ENCODE peak calls at places on chromosomes 3 and 15, in six cellular contexts. N, X, Y, S, F and H are unnamed samples.

GRCh38 chr3:64082411-64082810 is 59.1 kb upstream of the PSMD6 start:
- DNase-seq in N (no peak), X (no peak), Y (no peak), S (no peak), F (no peak), H (no peak)

GRCh38 chr3:56693750-56694149 is 10.7 kb upstream of the TASOR start:
- DNase-seq in N (no peak), X (no peak), Y (no peak), S (no peak), F (no peak), H (no peak)

GRCh38 chr3:129001817-129002572 is 891 bp downstream of the EFCC1 start:
- DNase-seq in N (no peak), X (no peak), Y (peak), S (peak), F (peak), H (no peak)

GRCh38 chr15:40536501-40536900 is 28.3 kb downstream of the CCDC32 start:
- DNase-seq in N (peak), X (no peak), Y (no peak), S (no peak), F (no peak), H (no peak)

GRCh38 chr3:101813817-101814440 is 34.9 kb downstream of the NXPE3 start:
- DNase-seq in N (peak), X (peak), Y (peak), S (no peak), F (no peak), H (no peak)

GRCh38 chr15:82572311-82572710 is 32.1 kb upstream of the RPS17 start:
- DNase-seq in N (no peak), X (no peak), Y (peak), S (no peak), F (peak), H (no peak)

GRCh38 chr3:129121016-129121791 is 400 bp downstream of the RAB43 start:
- DNase-seq in N (peak), X (no peak), Y (no peak), S (no peak), F (no peak), H (no peak)

GRCh38 chr3:171838218-171838720 is 4.9 kb upstream of the TMEM212 start:
- DNase-seq in N (peak), X (no peak), Y (peak), S (peak), F (peak), H (no peak)

GRCh38 chr3:59605944-59606534 is 556.2 kb upstream of the CFAP20DC start:
- DNase-seq in N (no peak), X (no peak), Y (no peak), S (no peak), F (no peak), H (no peak)

GRCh38 chr3:126156468-126156867 is 23.9 kb downstream of the ALDH1L1 start:
- DNase-seq in N (no peak), X (peak), Y (peak), S (no peak), F (no peak), H (no peak)

GRCh38 chr3:172537521-172538158 is 14.4 kb upstream of the TNFSF10 start:
- DNase-seq in N (no peak), X (no peak), Y (no peak), S (no peak), F (no peak), H (no peak)

GRCh38 chr3:129593595-129594339 is 12.7 kb downstream of the PLXND1 start:
- DNase-seq in N (peak), X (no peak), Y (no peak), S (no peak), F (no peak), H (peak)

GRCh38 chr15:72411544-72411943 is 13.4 kb downstream of the TMEM202 start:
- DNase-seq in N (no peak), X (no peak), Y (no peak), S (no peak), F (no peak), H (no peak)

GRCh38 chr3:14161282-14161681 is 17.1 kb downstream of the XPC start:
- DNase-seq in N (no peak), X (no peak), Y (no peak), S (no peak), F (no peak), H (no peak)

GRCh38 chr3:52218454-52218853 is 7.0 kb downstream of the TLR9 start:
- DNase-seq in N (no peak), X (no peak), Y (no peak), S (no peak), F (no peak), H (no peak)

GRCh38 chr15:71011503-71012155 is 103.6 kb upstream of the THSD4 start:
- DNase-seq in N (peak), X (peak), Y (peak), S (no peak), F (no peak), H (no peak)

GRCh38 chr3:166052440-166052839 is 215.2 kb upstream of the BCHE start:
- DNase-seq in N (no peak), X (no peak), Y (no peak), S (no peak), F (no peak), H (no peak)

GRCh38 chr3:66586853-66587252 is 86.0 kb upstream of the LRIG1 start:
- DNase-seq in N (no peak), X (no peak), Y (no peak), S (no peak), F (no peak), H (no peak)

GRCh38 chr15:69557340-69558137 is 104.9 kb downstream of the RPLP1 start:
- DNase-seq in N (peak), X (no peak), Y (peak), S (no peak), F (no peak), H (no peak)

GRCh38 chr15:40843885-40844542 is at the start of gene SPINT1:
- DNase-seq in N (no peak), X (peak), Y (peak), S (no peak), F (no peak), H (peak)

GRCh38 chr15:40511093-40511471 is 40.3 kb downstream of the CHST14 start:
- DNase-seq in N (no peak), X (peak), Y (no peak), S (no peak), F (no peak), H (no peak)

GRCh38 chr3:119469378-119470189 is 821 bp downstream of the POGLUT1 start:
- DNase-seq in N (peak), X (peak), Y (peak), S (no peak), F (no peak), H (no peak)

GRCh38 chr3:184177331-184177731 is 2.7 kb downstream of the AP2M1 start:
- DNase-seq in N (peak), X (no peak), Y (no peak), S (no peak), F (no peak), H (no peak)

GRCh38 chr15:27844018-27844666 is 255.0 kb downstream of the OCA2 start:
- DNase-seq in N (peak), X (no peak), Y (peak), S (no peak), F (no peak), H (no peak)

GRCh38 chr3:175224051-175224450 is 364.9 kb downstream of the NAALADL2 start:
- DNase-seq in N (no peak), X (peak), Y (no peak), S (no peak), F (no peak), H (no peak)

GRCh38 chr3:170012683-170013400 is 25.0 kb upstream of the GPR160 start:
- DNase-seq in N (no peak), X (no peak), Y (no peak), S (no peak), F (no peak), H (no peak)

GRCh38 chr3:172877011-172877410 is 126.5 kb downstream of the ECT2 start:
- DNase-seq in N (no peak), X (no peak), Y (no peak), S (no peak), F (no peak), H (no peak)